ENCODE peak calls at places on chromosomes 11 and 22, in seven cellular contexts. One of them, this sample, is unnamed.

GRCh38 chr22:16774911-16775529 is 50.2 kb downstream of the XKR3 start:
- DNase-seq in brain microvascular endothelial cell: no peak
- DNase-seq in cardiac muscle cell: no peak
- DNase-seq in heart left ventricle: no peak
- DNase-seq in esophagus squamous epithelium: no peak
- DNase-seq in lower lobe of right lung: no peak
- DNase-seq in Panc1: no peak
- DNase-seq in this sample: no peak

GRCh38 chr11:13269775-13270174 is 7.8 kb upstream of the BMAL1 start:
- DNase-seq in esophagus squamous epithelium: no peak
- DNase-seq in lower lobe of right lung: no peak
- DNase-seq in Panc1: no peak
- DNase-seq in brain microvascular endothelial cell: peak; percentile 29
- DNase-seq in heart left ventricle: no peak
- DNase-seq in cardiac muscle cell: no peak
- DNase-seq in this sample: no peak

GRCh38 chr11:94897330-94897768 is 76.0 kb downstream of the CWC15 start:
- DNase-seq in heart left ventricle: no peak
- DNase-seq in lower lobe of right lung: no peak
- DNase-seq in esophagus squamous epithelium: no peak
- DNase-seq in Panc1: no peak
- DNase-seq in cardiac muscle cell: peak; percentile 70
- DNase-seq in brain microvascular endothelial cell: peak; percentile 59
- DNase-seq in this sample: peak; percentile 54

GRCh38 chr22:32764330-32765116 is 37.0 kb upstream of the TIMP3 start:
- DNase-seq in esophagus squamous epithelium: no peak
- DNase-seq in lower lobe of right lung: no peak
- DNase-seq in Panc1: no peak
- DNase-seq in heart left ventricle: peak; percentile 72
- DNase-seq in cardiac muscle cell: peak; percentile 94
- DNase-seq in brain microvascular endothelial cell: peak; percentile 72
- DNase-seq in this sample: peak; percentile 73

GRCh38 chr11:38460429-38460828 is 1862.4 kb upstream of the RAG2 start:
- DNase-seq in lower lobe of right lung: no peak
- DNase-seq in Panc1: no peak
- DNase-seq in heart left ventricle: no peak
- DNase-seq in cardiac muscle cell: peak; percentile 23
- DNase-seq in brain microvascular endothelial cell: peak; percentile 43
- DNase-seq in esophagus squamous epithelium: no peak
- DNase-seq in this sample: no peak

GRCh38 chr11:81874627-81875026 is 859.0 kb downstream of the FAM181B start:
- DNase-seq in heart left ventricle: no peak
- DNase-seq in esophagus squamous epithelium: no peak
- DNase-seq in brain microvascular endothelial cell: no peak
- DNase-seq in cardiac muscle cell: no peak
- DNase-seq in lower lobe of right lung: no peak
- DNase-seq in Panc1: no peak
- DNase-seq in this sample: no peak

GRCh38 chr11:71119656-71120269 is 132.6 kb downstream of the SHANK2 start:
- DNase-seq in lower lobe of right lung: no peak
- DNase-seq in heart left ventricle: peak; percentile 7
- DNase-seq in cardiac muscle cell: no peak
- DNase-seq in Panc1: no peak
- DNase-seq in brain microvascular endothelial cell: no peak
- DNase-seq in esophagus squamous epithelium: no peak
- DNase-seq in this sample: no peak

GRCh38 chr11:79062814-79063762 is 377.7 kb downstream of the TENM4 start:
- DNase-seq in cardiac muscle cell: peak; percentile 61
- DNase-seq in brain microvascular endothelial cell: peak; percentile 42
- DNase-seq in esophagus squamous epithelium: no peak
- DNase-seq in heart left ventricle: no peak
- DNase-seq in Panc1: no peak
- DNase-seq in lower lobe of right lung: no peak
- DNase-seq in this sample: no peak

GRCh38 chr22:23751441-23751996 is 607 bp upstream of the ZNF70 start:
- DNase-seq in heart left ventricle: peak; percentile 44
- DNase-seq in lower lobe of right lung: no peak
- DNase-seq in brain microvascular endothelial cell: no peak
- DNase-seq in Panc1: no peak
- DNase-seq in cardiac muscle cell: no peak
- DNase-seq in esophagus squamous epithelium: no peak
- DNase-seq in this sample: no peak

GRCh38 chr11:88420165-88420781 is 82.7 kb upstream of the CTSC start:
- DNase-seq in heart left ventricle: no peak
- DNase-seq in Panc1: no peak
- DNase-seq in lower lobe of right lung: no peak
- DNase-seq in cardiac muscle cell: peak; percentile 78
- DNase-seq in esophagus squamous epithelium: no peak
- DNase-seq in brain microvascular endothelial cell: peak; percentile 63
- DNase-seq in this sample: no peak

GRCh38 chr11:69539416-69540117 is 58.1 kb downstream of the LINC01488 start:
- DNase-seq in brain microvascular endothelial cell: no peak
- DNase-seq in Panc1: no peak
- DNase-seq in lower lobe of right lung: peak; percentile 83
- DNase-seq in heart left ventricle: no peak
- DNase-seq in cardiac muscle cell: no peak
- DNase-seq in esophagus squamous epithelium: no peak
- DNase-seq in this sample: peak; percentile 82

GRCh38 chr11:14029415-14029814 is 66.9 kb downstream of the SPON1 start:
- DNase-seq in brain microvascular endothelial cell: no peak
- DNase-seq in Panc1: no peak
- DNase-seq in lower lobe of right lung: no peak
- DNase-seq in heart left ventricle: no peak
- DNase-seq in esophagus squamous epithelium: no peak
- DNase-seq in cardiac muscle cell: peak; percentile 3
- DNase-seq in this sample: no peak

GRCh38 chr11:119479685-119480275 is 56.8 kb upstream of the THY1 start:
- DNase-seq in brain microvascular endothelial cell: peak; percentile 44
- DNase-seq in heart left ventricle: no peak
- DNase-seq in cardiac muscle cell: peak; percentile 67
- DNase-seq in lower lobe of right lung: no peak
- DNase-seq in Panc1: no peak
- DNase-seq in esophagus squamous epithelium: no peak
- DNase-seq in this sample: no peak

GRCh38 chr11:70727899-70728620 is 329.7 kb downstream of the CTTN start:
- DNase-seq in lower lobe of right lung: peak; percentile 24
- DNase-seq in esophagus squamous epithelium: no peak
- DNase-seq in heart left ventricle: no peak
- DNase-seq in cardiac muscle cell: no peak
- DNase-seq in Panc1: no peak
- DNase-seq in brain microvascular endothelial cell: no peak
- DNase-seq in this sample: peak; percentile 38

GRCh38 chr11:120127236-120127635 is 10.7 kb downstream of the TRIM29 start:
- DNase-seq in brain microvascular endothelial cell: no peak
- DNase-seq in lower lobe of right lung: peak; percentile 14
- DNase-seq in heart left ventricle: peak; percentile 33
- DNase-seq in esophagus squamous epithelium: no peak
- DNase-seq in cardiac muscle cell: no peak
- DNase-seq in Panc1: no peak
- DNase-seq in this sample: peak; percentile 11

GRCh38 chr11:67345949-67346819 is 7.2 kb downstream of the POLD4 start:
- DNase-seq in heart left ventricle: no peak
- DNase-seq in Panc1: peak; percentile 89
- DNase-seq in cardiac muscle cell: peak; percentile 71
- DNase-seq in brain microvascular endothelial cell: peak; percentile 27
- DNase-seq in esophagus squamous epithelium: no peak
- DNase-seq in lower lobe of right lung: no peak
- DNase-seq in this sample: no peak

GRCh38 chr11:125211191-125211953 is 46.8 kb downstream of the PKNOX2 start:
- DNase-seq in Panc1: no peak
- DNase-seq in brain microvascular endothelial cell: no peak
- DNase-seq in cardiac muscle cell: no peak
- DNase-seq in heart left ventricle: no peak
- DNase-seq in esophagus squamous epithelium: no peak
- DNase-seq in lower lobe of right lung: no peak
- DNase-seq in this sample: peak; percentile 47

GRCh38 chr22:41976070-41976901 is 7.0 kb downstream of the SEPTIN3 start:
- DNase-seq in esophagus squamous epithelium: no peak
- DNase-seq in cardiac muscle cell: no peak
- DNase-seq in lower lobe of right lung: no peak
- DNase-seq in Panc1: no peak
- DNase-seq in heart left ventricle: peak; percentile 66
- DNase-seq in brain microvascular endothelial cell: no peak
- DNase-seq in this sample: no peak

GRCh38 chr11:75301602-75302345 is 49.7 kb downstream of the ARRB1 start:
- DNase-seq in brain microvascular endothelial cell: no peak
- DNase-seq in esophagus squamous epithelium: no peak
- DNase-seq in lower lobe of right lung: no peak
- DNase-seq in heart left ventricle: no peak
- DNase-seq in Panc1: no peak
- DNase-seq in cardiac muscle cell: no peak
- DNase-seq in this sample: no peak

GRCh38 chr11:86341382-86341781 is 33.3 kb upstream of the CCDC81 start:
- DNase-seq in brain microvascular endothelial cell: no peak
- DNase-seq in esophagus squamous epithelium: no peak
- DNase-seq in Panc1: no peak
- DNase-seq in cardiac muscle cell: peak; percentile 12
- DNase-seq in lower lobe of right lung: no peak
- DNase-seq in heart left ventricle: no peak
- DNase-seq in this sample: no peak

GRCh38 chr22:31905356-31905755 is 39.0 kb upstream of the YWHAH start:
- DNase-seq in lower lobe of right lung: no peak
- DNase-seq in Panc1: no peak
- DNase-seq in heart left ventricle: no peak
- DNase-seq in cardiac muscle cell: no peak
- DNase-seq in brain microvascular endothelial cell: no peak
- DNase-seq in esophagus squamous epithelium: no peak
- DNase-seq in this sample: no peak

GRCh38 chr11:19240420-19241259 is at the start of gene E2F8:
- DNase-seq in brain microvascular endothelial cell: peak; percentile 91
- DNase-seq in lower lobe of right lung: peak; percentile 91
- DNase-seq in esophagus squamous epithelium: peak; percentile 46
- DNase-seq in Panc1: peak; percentile 74
- DNase-seq in heart left ventricle: peak; percentile 95
- DNase-seq in cardiac muscle cell: peak; percentile 95
- DNase-seq in this sample: peak; percentile 95

GRCh38 chr11:78429667-78430066 is 12.0 kb upstream of the GAB2 start:
- DNase-seq in Panc1: no peak
- DNase-seq in brain microvascular endothelial cell: no peak
- DNase-seq in cardiac muscle cell: no peak
- DNase-seq in heart left ventricle: no peak
- DNase-seq in esophagus squamous epithelium: no peak
- DNase-seq in lower lobe of right lung: no peak
- DNase-seq in this sample: no peak

GRCh38 chr22:42857845-42858481 is 890 bp upstream of the ARFGAP3 start:
- DNase-seq in lower lobe of right lung: no peak
- DNase-seq in Panc1: no peak
- DNase-seq in brain microvascular endothelial cell: no peak
- DNase-seq in cardiac muscle cell: no peak
- DNase-seq in esophagus squamous epithelium: no peak
- DNase-seq in heart left ventricle: no peak
- DNase-seq in this sample: no peak

GRCh38 chr11:113378013-113378412 is 9.6 kb upstream of the ANKK1 start:
- DNase-seq in lower lobe of right lung: no peak
- DNase-seq in brain microvascular endothelial cell: no peak
- DNase-seq in cardiac muscle cell: no peak
- DNase-seq in esophagus squamous epithelium: no peak
- DNase-seq in Panc1: no peak
- DNase-seq in heart left ventricle: no peak
- DNase-seq in this sample: no peak

DNA sequence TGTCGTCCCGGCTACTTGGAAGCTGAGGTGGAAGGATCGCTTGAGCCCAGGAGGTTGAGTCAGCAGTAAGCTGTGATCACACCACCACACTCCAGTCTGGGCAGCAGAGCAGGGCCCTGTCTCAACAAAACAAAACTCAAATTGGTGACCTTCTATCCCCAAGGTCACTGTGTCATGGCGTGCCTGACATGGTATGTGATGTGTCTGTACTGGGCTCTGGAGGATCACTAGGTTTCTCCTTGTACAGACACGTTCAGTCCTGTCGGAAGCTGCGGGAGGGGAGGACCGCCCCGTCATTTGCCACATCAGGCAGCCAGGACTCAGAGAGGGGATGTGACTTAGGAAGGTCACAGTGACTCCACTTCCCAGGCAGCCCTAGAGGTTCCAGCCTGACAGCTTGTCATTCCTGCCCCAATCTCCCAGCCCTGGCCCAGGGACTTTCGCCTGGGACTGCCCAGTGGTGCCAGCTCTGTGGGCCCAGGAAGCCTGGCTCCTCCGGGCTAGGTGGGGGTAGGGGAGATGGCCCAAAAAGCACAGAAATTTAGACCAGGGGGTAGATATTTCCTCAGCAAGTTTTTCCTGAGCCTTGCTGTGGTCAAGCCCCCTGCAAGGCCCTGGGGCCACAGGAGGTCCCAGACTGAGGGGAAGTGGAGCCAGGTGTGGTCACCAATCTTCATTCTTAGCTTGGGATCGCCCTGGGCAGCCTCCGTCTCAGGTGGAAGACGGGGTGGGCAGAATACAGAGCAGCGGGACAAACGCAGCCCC is 53.2 kb downstream of the TRIOBP start:
- DNase-seq in cardiac muscle cell: peak; percentile 50
- DNase-seq in brain microvascular endothelial cell: peak; percentile 61
- DNase-seq in lower lobe of right lung: no peak
- DNase-seq in Panc1: no peak
- DNase-seq in esophagus squamous epithelium: no peak
- DNase-seq in heart left ventricle: no peak
- DNase-seq in this sample: peak; percentile 53
- H3K27ac ChIP-seq in cardiac muscle cell: peak overlapping the region; percentile 84
- H3K27ac ChIP-seq in brain microvascular endothelial cell: peak overlapping the region; percentile 58
- H3K27ac ChIP-seq in lower lobe of right lung: peak overlapping the region; percentile 94
- H3K27ac ChIP-seq in Panc1: peak overlapping the region; percentile 34
- H3K27ac ChIP-seq in esophagus squamous epithelium: peak overlapping the region; percentile 99
- H3K27ac ChIP-seq in heart left ventricle: peak overlapping the region; percentile 95
- H3K27ac ChIP-seq in this sample: no peak overlapping the region

GRCh38 chr11:131942878-131943277 is 572.5 kb downstream of the NTM start:
- DNase-seq in Panc1: no peak
- DNase-seq in esophagus squamous epithelium: no peak
- DNase-seq in brain microvascular endothelial cell: no peak
- DNase-seq in cardiac muscle cell: no peak
- DNase-seq in lower lobe of right lung: no peak
- DNase-seq in heart left ventricle: no peak
- DNase-seq in this sample: no peak
- H3K27ac ChIP-seq in Panc1: no peak overlapping the region
- H3K27ac ChIP-seq in esophagus squamous epithelium: no peak overlapping the region
- H3K27ac ChIP-seq in brain microvascular endothelial cell: no peak overlapping the region
- H3K27ac ChIP-seq in cardiac muscle cell: no peak overlapping the region
- H3K27ac ChIP-seq in lower lobe of right lung: no peak overlapping the region
- H3K27ac ChIP-seq in heart left ventricle: no peak overlapping the region
- H3K27ac ChIP-seq in this sample: no peak overlapping the region

GRCh38 chr11:111370902-111371578 is 8.0 kb downstream of the POU2AF1 start:
- DNase-seq in brain microvascular endothelial cell: no peak
- DNase-seq in Panc1: no peak
- DNase-seq in lower lobe of right lung: no peak
- DNase-seq in esophagus squamous epithelium: no peak
- DNase-seq in heart left ventricle: no peak
- DNase-seq in cardiac muscle cell: no peak
- DNase-seq in this sample: no peak
- H3K27ac ChIP-seq in brain microvascular endothelial cell: no peak overlapping the region
- H3K27ac ChIP-seq in Panc1: no peak overlapping the region
- H3K27ac ChIP-seq in lower lobe of right lung: no peak overlapping the region
- H3K27ac ChIP-seq in esophagus squamous epithelium: peak overlapping the region; percentile 35
- H3K27ac ChIP-seq in heart left ventricle: no peak overlapping the region
- H3K27ac ChIP-seq in cardiac muscle cell: no peak overlapping the region
- H3K27ac ChIP-seq in this sample: no peak overlapping the region

GRCh38 chr22:22508274-22509176 is at the start of gene ZNF280B:
- DNase-seq in heart left ventricle: peak; percentile 82
- DNase-seq in cardiac muscle cell: peak; percentile 92
- DNase-seq in Panc1: no peak
- DNase-seq in lower lobe of right lung: peak; percentile 76
- DNase-seq in esophagus squamous epithelium: peak; percentile 5
- DNase-seq in brain microvascular endothelial cell: peak; percentile 74
- DNase-seq in this sample: peak; percentile 71

GRCh38 chr22:22507743-22508273 is 734 bp downstream of the ZNF280B start:
- DNase-seq in brain microvascular endothelial cell: no peak
- DNase-seq in cardiac muscle cell: no peak
- DNase-seq in heart left ventricle: no peak
- DNase-seq in esophagus squamous epithelium: no peak
- DNase-seq in lower lobe of right lung: no peak
- DNase-seq in Panc1: no peak
- DNase-seq in this sample: no peak

GRCh38 chr22:22506736-22507135 is 1.8 kb downstream of the ZNF280B start:
- DNase-seq in Panc1: no peak
- DNase-seq in esophagus squamous epithelium: no peak
- DNase-seq in lower lobe of right lung: no peak
- DNase-seq in heart left ventricle: no peak
- DNase-seq in brain microvascular endothelial cell: no peak
- DNase-seq in cardiac muscle cell: no peak
- DNase-seq in this sample: no peak
- H3K27ac ChIP-seq in Panc1: no peak overlapping the region
- H3K27ac ChIP-seq in esophagus squamous epithelium: no peak overlapping the region
- H3K27ac ChIP-seq in lower lobe of right lung: no peak overlapping the region
- H3K27ac ChIP-seq in heart left ventricle: no peak overlapping the region
- H3K27ac ChIP-seq in brain microvascular endothelial cell: no peak overlapping the region
- H3K27ac ChIP-seq in cardiac muscle cell: no peak overlapping the region
- H3K27ac ChIP-seq in this sample: no peak overlapping the region

This sample was measured in aorta.